ENCODE peak calls at places on chromosome 3, in six cellular contexts. One of them, this sample, is unnamed.

GRCh38 chr3:65871305-65872141 is 167.2 kb downstream of the MAGI1 start:
- DNase-seq in substantia nigra: no peak
- DNase-seq in HuH-7: no peak
- DNase-seq in activated naive CD4-positive, alpha-beta T cell: no peak
- DNase-seq in glutamatergic neuron: no peak
- DNase-seq in ovary: peak; percentile 36
- DNase-seq in this sample: peak; percentile 54

GRCh38 chr3:125051715-125052581 is 3.8 kb downstream of the HEG1 start:
- DNase-seq in substantia nigra: no peak
- DNase-seq in HuH-7: no peak
- DNase-seq in activated naive CD4-positive, alpha-beta T cell: peak; percentile 23
- DNase-seq in glutamatergic neuron: peak; percentile 55
- DNase-seq in ovary: peak; percentile 55
- DNase-seq in this sample: peak; percentile 81

GRCh38 chr3:184757010-184757651 is 45.3 kb upstream of the MAGEF1 start:
- DNase-seq in substantia nigra: no peak
- DNase-seq in HuH-7: peak; percentile 28
- DNase-seq in activated naive CD4-positive, alpha-beta T cell: no peak
- DNase-seq in glutamatergic neuron: no peak
- DNase-seq in ovary: peak; percentile 71
- DNase-seq in this sample: peak; percentile 70

GRCh38 chr3:97389883-97390282 is 374.7 kb upstream of the ARL6 start:
- DNase-seq in substantia nigra: no peak
- DNase-seq in HuH-7: no peak
- DNase-seq in activated naive CD4-positive, alpha-beta T cell: no peak
- DNase-seq in glutamatergic neuron: no peak
- DNase-seq in ovary: no peak
- DNase-seq in this sample: no peak

GRCh38 chr3:197216169-197216860 is 82.1 kb downstream of the DLG1 start:
- DNase-seq in substantia nigra: no peak
- DNase-seq in HuH-7: no peak
- DNase-seq in activated naive CD4-positive, alpha-beta T cell: no peak
- DNase-seq in glutamatergic neuron: no peak
- DNase-seq in ovary: no peak
- DNase-seq in this sample: no peak

GRCh38 chr3:62923092-62923491 is 47.9 kb upstream of the CADPS start:
- DNase-seq in substantia nigra: no peak
- DNase-seq in HuH-7: peak; percentile 16
- DNase-seq in activated naive CD4-positive, alpha-beta T cell: no peak
- DNase-seq in glutamatergic neuron: no peak
- DNase-seq in ovary: no peak
- DNase-seq in this sample: no peak

GRCh38 chr3:69255928-69256327 is 130.0 kb downstream of the FRMD4B start:
- DNase-seq in substantia nigra: no peak
- DNase-seq in HuH-7: peak; percentile 18
- DNase-seq in activated naive CD4-positive, alpha-beta T cell: no peak
- DNase-seq in glutamatergic neuron: no peak
- DNase-seq in ovary: no peak
- DNase-seq in this sample: no peak

GRCh38 chr3:17905996-17906395 is 163.6 kb upstream of the TBC1D5 start:
- DNase-seq in substantia nigra: no peak
- DNase-seq in HuH-7: no peak
- DNase-seq in activated naive CD4-positive, alpha-beta T cell: no peak
- DNase-seq in glutamatergic neuron: no peak
- DNase-seq in ovary: no peak
- DNase-seq in this sample: no peak

GRCh38 chr3:188834349-188834748 is 337.4 kb upstream of the TPRG1 start:
- DNase-seq in substantia nigra: no peak
- DNase-seq in HuH-7: no peak
- DNase-seq in activated naive CD4-positive, alpha-beta T cell: no peak
- DNase-seq in glutamatergic neuron: no peak
- DNase-seq in ovary: no peak
- DNase-seq in this sample: no peak

GRCh38 chr3:112302881-112303761 is 9.1 kb upstream of the SLC9C1 start:
- DNase-seq in substantia nigra: no peak
- DNase-seq in HuH-7: no peak
- DNase-seq in activated naive CD4-positive, alpha-beta T cell: no peak
- DNase-seq in glutamatergic neuron: no peak
- DNase-seq in ovary: no peak
- DNase-seq in this sample: no peak

GRCh38 chr3:127851899-127852298 is 29.6 kb upstream of the MGLL start:
- DNase-seq in substantia nigra: no peak
- DNase-seq in HuH-7: no peak
- DNase-seq in activated naive CD4-positive, alpha-beta T cell: no peak
- DNase-seq in glutamatergic neuron: peak; percentile 72
- DNase-seq in ovary: no peak
- DNase-seq in this sample: no peak

GRCh38 chr3:148816971-148817519 is 10.6 kb upstream of the CPB1 start:
- DNase-seq in substantia nigra: no peak
- DNase-seq in HuH-7: no peak
- DNase-seq in activated naive CD4-positive, alpha-beta T cell: no peak
- DNase-seq in glutamatergic neuron: no peak
- DNase-seq in ovary: no peak
- DNase-seq in this sample: no peak

GRCh38 chr3:47961815-47962606 is 54.2 kb downstream of the MAP4 start:
- DNase-seq in substantia nigra: no peak
- DNase-seq in HuH-7: no peak
- DNase-seq in activated naive CD4-positive, alpha-beta T cell: no peak
- DNase-seq in glutamatergic neuron: no peak
- DNase-seq in ovary: no peak
- DNase-seq in this sample: no peak